ENCODE peak calls at places on chromosomes 5 and 9, in four cellular contexts. P is K562, F is HepG2, E is HEK293T. C is an unnamed sample.

GRCh38 chr9:111898331-111899096 is 1.9 kb downstream of the UGCG start:
- DNase-seq in F (no peak), P (no peak), E (no peak), C (no peak)

GRCh38 chr9:135320943-135321342 is 158.6 kb upstream of the PPP1R26 start:
- DNase-seq in P (no peak), F (no peak), E (no peak), C (no peak)

GRCh38 chr9:71647094-71647591 is 121.2 kb downstream of the CEMIP2 start:
- DNase-seq in E (no peak), P (peak; percentile 51), F (no peak), C (peak; percentile 16)

GRCh38 chr9:88985616-88986015 is 5.7 kb upstream of the S1PR3 start:
- DNase-seq in E (no peak), P (no peak), F (no peak), C (no peak)

GRCh38 chr9:100100268-100100667 is 1.2 kb downstream of the INVS start:
- DNase-seq in F (no peak), P (no peak), E (no peak), C (no peak)

GRCh38 chr5:132215329-132215728 is 12.3 kb downstream of the P4HA2 start:
- DNase-seq in E (peak; percentile 23), F (no peak), P (no peak), C (no peak)

GRCh38 chr5:134840811-134841210 is 5.0 kb upstream of the C5orf24 start:
- DNase-seq in E (no peak), P (no peak), F (no peak), C (no peak)

GRCh38 chr5:1318659-1319251 is 23.9 kb upstream of the TERT start:
- DNase-seq in E (no peak), P (no peak), F (no peak), C (no peak)

GRCh38 chr5:145978672-145979071 is 42.3 kb downstream of the SH3RF2 start:
- DNase-seq in P (no peak), E (no peak), F (no peak), C (no peak)

GRCh38 chr5:114935490-114935889 is 234.2 kb downstream of the TRIM36 start:
- DNase-seq in E (no peak), F (no peak), P (no peak), C (no peak)

GRCh38 chr5:37983463-37983862 is 143.6 kb upstream of the GDNF start:
- DNase-seq in F (no peak), E (no peak), P (no peak), C (no peak)

GRCh38 chr9:85872444-85872843 is 68.5 kb upstream of the NAA35 start:
- DNase-seq in E (no peak), F (no peak), P (no peak), C (no peak)

GRCh38 chr9:131999692-132000551 is 79.7 kb downstream of the MED27 start:
- DNase-seq in E (no peak), P (peak; percentile 15), F (no peak), C (peak; percentile 36)

GRCh38 chr9:126081746-126082145 is 244.9 kb upstream of the MVB12B start:
- DNase-seq in E (no peak), P (no peak), F (no peak), C (no peak)

GRCh38 chr5:74631088-74631960 is 9.2 kb downstream of the ENC1 start:
- DNase-seq in P (no peak), E (no peak), F (no peak), C (peak; percentile 97)

GRCh38 chr5:97002983-97003382 is 67.1 kb downstream of the LNPEP start:
- DNase-seq in E (no peak), F (no peak), P (no peak), C (no peak)

GRCh38 chr5:135383803-135384495 is 15.1 kb downstream of the MACROH2A1 start:
- DNase-seq in P (no peak), F (no peak), E (no peak), C (no peak)

GRCh38 chr9:136681029-136681428 is 6.2 kb downstream of the AGPAT2 start:
- DNase-seq in E (no peak), F (no peak), P (no peak), C (no peak)

GRCh38 chr5:134647750-134648424 is 698 bp upstream of the SEC24A start:
- DNase-seq in F (peak; percentile 21), E (no peak), P (no peak), C (peak; percentile 85)

GRCh38 chr9:27451207-27451792 is 72.8 kb upstream of the IFNK start:
- DNase-seq in E (no peak), P (no peak), F (no peak), C (no peak)

GRCh38 chr5:60634054-60634453 is 65.9 kb downstream of the DEPDC1B start:
- DNase-seq in P (no peak), E (no peak), F (no peak), C (no peak)

GRCh38 chr5:132103380-132103951 is 29.9 kb downstream of the CSF2 start:
- DNase-seq in E (no peak), P (peak; percentile 83), F (peak; percentile 48), C (peak; percentile 78)

GRCh38 chr5:140882591-140882899 is 621 bp downstream of the PCDHA13 start:
- DNase-seq in P (no peak), F (no peak), E (no peak), C (no peak)

GRCh38 chr9:81649475-81649874 is 39.9 kb downstream of the TLE1 start:
- DNase-seq in E (no peak), F (no peak), P (no peak), C (no peak)

GRCh38 chr9:82781965-82782392 is 281.0 kb downstream of the RASEF start:
- DNase-seq in F (no peak), E (peak; percentile 32), P (no peak), C (no peak)

GRCh38 chr5:68011801-68012200 is 203.8 kb upstream of the PIK3R1 start:
- DNase-seq in E (no peak), F (no peak), P (no peak), C (no peak)

GRCh38 chr5:154755361-154756202 is at the start of gene LARP1:
- DNase-seq in F (no peak), P (no peak), E (no peak), C (no peak)

GRCh38 chr5:155728857-155729683 is 597.9 kb upstream of the SGCD start:
- DNase-seq in P (no peak), F (no peak), E (no peak), C (no peak)

GRCh38 chr5:112637343-112637742 is 100.3 kb upstream of the APC start:
- DNase-seq in F (no peak), E (no peak), P (no peak), C (no peak)

GRCh38 chr5:61768692-61769281 is 436.7 kb downstream of the ZSWIM6 start:
- DNase-seq in F (peak; percentile 70), P (peak; percentile 57), E (peak; percentile 70), C (no peak)

GRCh38 chr9:33931326-33931725 is 114.4 kb downstream of the UBE2R2 start:
- DNase-seq in P (no peak), F (no peak), E (no peak), C (no peak)

DNA sequence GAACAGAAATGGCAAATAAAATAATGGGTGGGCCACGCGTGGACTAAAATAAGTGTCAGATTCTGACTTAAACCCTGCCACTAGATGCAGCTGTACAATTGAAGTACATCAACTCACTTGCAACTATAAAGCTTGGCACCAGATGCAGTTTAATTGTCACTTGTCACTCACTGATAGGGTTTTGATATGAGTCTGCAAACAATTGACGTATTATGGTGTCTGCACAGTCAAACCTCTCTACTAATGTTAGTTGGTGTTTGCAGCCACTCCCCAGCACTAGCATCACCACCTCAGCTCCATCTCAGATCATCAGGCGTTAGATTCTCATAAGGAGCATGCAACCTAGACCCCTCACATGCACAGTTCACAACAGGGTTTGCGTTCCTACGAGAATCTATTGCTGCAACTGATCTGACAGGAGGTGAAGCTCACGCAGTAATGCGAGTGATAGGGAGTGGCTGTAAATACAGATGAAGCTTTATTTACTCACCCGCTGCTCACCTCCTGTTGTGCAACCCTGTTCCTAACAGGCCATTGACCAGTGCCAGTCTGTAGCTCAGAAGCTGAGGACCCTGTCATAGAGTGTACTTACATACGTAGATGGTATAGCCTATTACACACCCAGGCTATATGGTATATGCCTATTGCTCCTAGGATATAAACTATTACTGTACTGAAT is 72.1 kb upstream of the SEMA6A start:
- DNase-seq in F (peak; percentile 90), P (no peak), E (no peak), C (no peak)
- TF ChIP-seq FOXM1 in F (no peak), P (no peak), E (no peak), C (no peak)

GRCh38 chr9:14782652-14783051 is 60.1 kb upstream of the CER1 start:
- DNase-seq in E (no peak), F (no peak), P (no peak), C (no peak)
- TF ChIP-seq FOXM1 in E (no peak), F (no peak), P (no peak), C (no peak)

DNA sequence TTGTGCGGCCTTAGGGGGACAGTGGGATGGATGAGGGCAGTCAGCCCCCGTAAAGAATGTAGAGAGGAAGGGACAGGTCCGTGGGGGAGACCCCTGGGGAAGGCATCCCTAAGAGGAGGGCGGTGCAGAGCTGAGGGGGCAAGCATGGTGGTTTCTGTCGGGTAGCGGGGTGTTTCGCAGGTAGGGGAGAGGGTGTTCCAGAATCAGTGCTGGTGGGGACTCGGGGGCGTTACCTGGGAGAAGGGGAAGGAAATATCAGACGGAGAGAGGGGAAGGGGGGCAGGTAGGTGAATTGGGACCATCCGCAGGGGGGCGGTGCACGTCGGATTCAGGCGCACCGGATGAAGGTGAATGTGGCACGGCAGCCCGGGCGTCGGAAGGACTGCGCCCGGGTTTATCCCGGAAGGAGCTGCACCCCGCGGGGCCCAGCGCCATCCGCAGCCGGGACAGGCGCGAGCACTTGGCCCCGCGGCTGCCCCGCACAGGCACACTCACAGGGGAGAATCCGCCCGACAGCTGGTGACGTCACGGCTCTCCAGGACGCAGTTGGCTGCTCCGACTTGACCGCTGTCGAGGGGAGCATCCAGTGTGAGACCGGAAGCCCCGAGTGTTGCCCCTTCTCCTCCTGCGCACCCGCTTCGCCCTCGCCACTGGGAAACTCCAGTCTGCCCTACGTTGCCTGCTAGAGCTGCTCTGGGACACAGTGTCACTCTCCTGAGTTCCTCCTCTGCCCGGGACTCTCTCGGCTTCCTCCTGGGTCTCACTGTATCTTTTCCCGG is 1.3 kb downstream of the CD72 start:
- DNase-seq in E (no peak), P (peak; percentile 53), F (no peak), C (no peak)
- TF ChIP-seq FOXM1 in E (no peak), P (no peak), F (no peak), C (no peak)

DNA sequence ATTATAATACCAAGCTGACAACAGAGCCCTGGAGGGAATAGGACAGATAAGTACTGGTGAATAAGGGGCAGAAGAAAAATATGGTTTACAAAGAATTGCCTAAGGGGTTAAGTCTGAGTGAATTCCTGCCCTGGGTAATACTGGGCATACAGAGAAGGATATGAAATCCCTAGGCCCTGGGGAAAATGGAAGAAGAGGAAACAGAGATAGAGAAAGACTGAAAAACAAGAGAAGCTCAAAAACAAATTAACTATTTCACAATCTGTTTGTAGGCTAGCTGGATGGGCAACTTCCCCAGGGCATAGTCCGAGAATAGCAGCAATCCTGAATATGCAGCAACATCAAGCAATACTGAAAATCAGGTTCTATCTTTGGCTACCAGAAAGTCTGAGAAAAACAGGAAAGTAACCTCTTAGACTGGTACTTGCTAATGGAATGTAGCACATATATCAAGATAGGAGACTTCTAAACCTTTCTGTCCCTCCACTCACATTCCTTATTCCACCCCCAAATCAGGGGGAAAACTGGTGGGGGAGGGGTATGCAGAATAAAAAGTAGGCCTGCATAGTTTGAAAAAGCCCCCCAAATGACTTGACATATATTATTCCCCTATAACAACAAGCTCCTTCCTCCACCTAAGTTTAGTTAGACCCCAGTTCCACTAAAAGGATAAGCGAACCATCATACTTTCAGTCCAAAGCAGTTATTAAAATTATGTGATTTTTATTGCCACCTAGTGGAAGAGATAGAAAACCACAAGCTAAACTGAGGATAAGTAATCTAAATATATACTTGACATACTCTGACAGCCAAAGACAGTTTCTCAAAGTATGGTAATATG is 20.6 kb downstream of the SLC38A9 start:
- DNase-seq in P (peak; percentile 18), E (peak; percentile 17), F (peak; percentile 63), C (no peak)
- TF ChIP-seq FOXM1 in P (no peak), E (no peak), F (no peak), C (no peak)

GRCh38 chr9:93205045-93205768 is 21.3 kb downstream of the WNK2 start:
- DNase-seq in P (no peak), E (no peak), F (peak; percentile 48), C (no peak)
- TF ChIP-seq FOXM1 in P (no peak), E (no peak), F (no peak), C (no peak)